ENCODE peak calls at places on chromosome 11, in seven cellular contexts. X, E, T, L, J, F and O are unnamed samples.
A peak's percentile ranks its signal among the peaks of the same experiment; 100 is the strongest.

GRCh38 chr11:45089845-45090499 is 56.5 kb upstream of the PRDM11 start:
- DNase-seq in L (peak; percentile 37), X (no peak), F (no peak), E (no peak), T (peak; percentile 79), J (peak; percentile 72), O (no peak)

GRCh38 chr11:6248248-6248647 is 9.4 kb downstream of the CNGA4 start:
- DNase-seq in L (no peak), T (no peak), J (peak; percentile 94), F (no peak), X (no peak), E (no peak), O (no peak)

GRCh38 chr11:59678118-59678812 is 9.4 kb upstream of the PATL1 start:
- DNase-seq in T (no peak), J (peak; percentile 19), F (no peak), E (no peak), X (no peak), L (no peak), O (no peak)

GRCh38 chr11:8030526-8031247 is 43.5 kb downstream of the EIF3F start:
- DNase-seq in F (no peak), E (no peak), J (no peak), T (no peak), X (no peak), L (no peak), O (no peak)

GRCh38 chr11:130693543-130693942 is 222.7 kb downstream of the SNX19 start:
- DNase-seq in X (no peak), L (no peak), T (no peak), E (no peak), F (no peak), J (no peak), O (no peak)

GRCh38 chr11:67640021-67640757 is 626 bp upstream of the TBX10 start:
- DNase-seq in X (peak; percentile 29), F (no peak), T (peak; percentile 93), E (peak; percentile 78), L (peak; percentile 82), J (peak; percentile 68), O (no peak)

GRCh38 chr11:72814831-72815618 is 814 bp downstream of the ATG16L2 start:
- DNase-seq in F (no peak), T (peak; percentile 86), J (peak; percentile 45), E (peak; percentile 56), L (peak; percentile 86), X (no peak), O (no peak)

GRCh38 chr11:117900720-117901440 is 24.4 kb upstream of the FXYD6 start:
- DNase-seq in F (no peak), X (no peak), T (no peak), E (no peak), L (no peak), J (no peak), O (no peak)

GRCh38 chr11:86990079-86990478 is 34.9 kb upstream of the FZD4 start:
- DNase-seq in L (no peak), T (no peak), E (no peak), F (no peak), J (no peak), X (no peak), O (no peak)

GRCh38 chr11:118935381-118935780 is 9.7 kb upstream of the BCL9L start:
- DNase-seq in T (no peak), L (no peak), E (no peak), J (no peak), F (no peak), X (no peak), O (no peak)

GRCh38 chr11:14413307-14414072 is 54.5 kb upstream of the RRAS2 start:
- DNase-seq in E (no peak), L (no peak), T (peak; percentile 86), F (no peak), J (peak; percentile 83), X (no peak), O (no peak)

GRCh38 chr11:66967670-66968425 is 7.3 kb upstream of the C11orf86 start:
- DNase-seq in L (no peak), E (no peak), J (peak; percentile 85), F (no peak), X (no peak), T (no peak), O (no peak)

GRCh38 chr11:105937738-105938137 is 84.3 kb downstream of the MSANTD4 start:
- DNase-seq in X (no peak), E (no peak), L (no peak), F (no peak), T (peak; percentile 44), J (peak; percentile 11), O (no peak)

GRCh38 chr11:35144811-35145210 is 5.8 kb downstream of the CD44 start:
- DNase-seq in J (peak; percentile 59), X (no peak), L (no peak), T (no peak), F (no peak), E (no peak), O (no peak)

GRCh38 chr11:35142481-35143207 is 3.7 kb downstream of the CD44 start:
- DNase-seq in T (peak; percentile 41), E (peak; percentile 42), J (peak; percentile 41), X (no peak), L (peak; percentile 43), F (no peak), O (no peak)

GRCh38 chr11:35145249-35145648 is 6.3 kb downstream of the CD44 start:
- DNase-seq in F (no peak), X (no peak), E (peak; percentile 70), L (no peak), J (no peak), T (no peak), O (no peak)

GRCh38 chr11:35143509-35144102 is 4.6 kb downstream of the CD44 start:
- DNase-seq in X (no peak), J (no peak), F (no peak), T (no peak), L (no peak), E (no peak), O (no peak)

GRCh38 chr11:35144103-35144741 is 5.3 kb downstream of the CD44 start:
- DNase-seq in F (no peak), L (peak; percentile 81), T (no peak), E (peak; percentile 64), J (peak; percentile 66), X (peak; percentile 70), O (peak; percentile 25)
- H3K4me1 ChIP-seq in F (peaks cover 68% of the 10 kb centered on the region), L (peaks cover 28% of the 10 kb centered on the region), T (peaks cover 13% of the 10 kb centered on the region), E (peaks cover 77% of the 10 kb centered on the region), J (peaks cover 3% of the 10 kb centered on the region), X (peaks cover 75% of the 10 kb centered on the region), O (no peaks in the 10 kb centered on the region)

GRCh38 chr11:60917267-60917666 is 3.3 kb downstream of the TMEM109 start:
- DNase-seq in E (no peak), T (no peak), X (no peak), F (no peak), L (no peak), J (no peak), O (no peak)

GRCh38 chr11:60914620-60915249 is 777 bp downstream of the TMEM109 start:
- DNase-seq in X (no peak), J (peak; percentile 16), F (no peak), E (peak; percentile 38), L (peak; percentile 54), T (peak; percentile 36), O (no peak)

GRCh38 chr11:60916669-60917206 is 2.8 kb downstream of the TMEM109 start:
- DNase-seq in T (no peak), X (no peak), E (no peak), L (no peak), F (no peak), J (no peak), O (no peak)

GRCh38 chr11:60913793-60914619 is at the start of gene TMEM109:
- DNase-seq in E (peak; percentile 90), J (peak; percentile 92), T (peak; percentile 93), L (peak; percentile 91), X (peak; percentile 88), F (peak; percentile 79), O (peak; percentile 90)

DNA sequence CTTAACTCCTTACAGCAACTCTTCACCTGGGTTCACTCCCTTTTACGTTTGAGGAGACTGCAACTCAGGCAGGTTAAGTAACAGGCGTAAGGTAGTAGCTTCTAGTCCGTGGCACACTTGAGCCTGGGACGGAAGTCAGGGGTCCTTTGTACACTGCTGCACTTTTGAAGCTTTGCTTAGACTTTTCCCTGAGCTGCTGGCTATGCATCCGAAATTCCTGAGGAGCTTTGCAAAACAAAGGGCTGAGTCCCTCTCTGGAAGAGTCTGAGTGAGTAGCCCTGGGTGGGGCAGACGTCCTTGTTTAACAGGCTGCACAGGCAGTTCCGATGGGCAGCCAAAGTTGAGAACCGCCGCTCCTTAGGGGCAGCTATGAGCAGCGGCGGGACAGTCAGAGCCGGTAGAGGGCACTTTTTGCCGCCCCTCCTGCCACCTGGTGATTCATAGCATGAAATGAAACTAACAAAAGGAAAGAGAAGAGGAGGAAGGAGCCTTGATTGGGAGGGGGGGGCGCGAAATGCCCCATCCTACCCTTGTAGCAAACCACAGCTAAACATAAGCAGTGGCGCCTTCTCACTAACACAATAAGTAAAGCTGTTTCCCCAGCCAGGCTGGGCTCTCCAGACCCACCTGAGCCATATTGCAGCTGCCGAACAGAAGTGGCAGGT is 1.4 kb downstream of the TMEM109 start:
- DNase-seq in J (peak; percentile 56), F (no peak), L (peak; percentile 87), E (peak; percentile 79), T (peak; percentile 85), X (peak; percentile 70), O (peak; percentile 77)
- H3K4me1 ChIP-seq in J (peaks cover 5% of the 10 kb centered on the region), F (peaks cover 15% of the 10 kb centered on the region), L (peaks cover 65% of the 10 kb centered on the region), E (peaks cover 37% of the 10 kb centered on the region), T (peaks cover 29% of the 10 kb centered on the region), X (peaks cover 47% of the 10 kb centered on the region), O (peaks cover 21% of the 10 kb centered on the region)

DNA sequence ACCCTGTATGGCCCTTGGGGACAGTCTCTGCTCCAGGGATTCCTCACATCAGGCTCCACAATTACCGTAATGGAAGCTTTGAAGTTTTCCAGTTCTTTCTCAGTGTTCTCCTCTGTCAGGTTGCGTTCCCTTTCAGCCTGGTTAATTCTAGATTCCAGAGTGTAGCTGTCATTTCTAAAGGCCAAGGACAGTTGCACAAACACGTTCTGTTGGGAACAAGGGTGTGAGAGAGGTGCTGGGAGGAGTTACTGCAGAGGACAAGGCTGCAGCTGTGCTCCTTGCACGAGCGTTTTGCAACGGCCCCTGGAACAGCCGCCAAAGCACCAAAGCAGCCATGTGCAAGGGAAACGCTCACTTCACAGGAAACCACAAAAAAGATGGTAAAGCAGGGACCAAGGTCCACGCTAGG is 35.9 kb upstream of the LYVE1 start:
- DNase-seq in J (peak; percentile 76), E (peak; percentile 40), X (no peak), F (no peak), L (no peak), T (no peak), O (no peak)
- H3K4me1 ChIP-seq in J (peaks cover 3% of the 10 kb centered on the region), E (peaks cover 34% of the 10 kb centered on the region), X (no peaks in the 10 kb centered on the region), F (no peaks in the 10 kb centered on the region), L (no peaks in the 10 kb centered on the region), T (peaks cover 6% of the 10 kb centered on the region), O (no peaks in the 10 kb centered on the region)

DNA sequence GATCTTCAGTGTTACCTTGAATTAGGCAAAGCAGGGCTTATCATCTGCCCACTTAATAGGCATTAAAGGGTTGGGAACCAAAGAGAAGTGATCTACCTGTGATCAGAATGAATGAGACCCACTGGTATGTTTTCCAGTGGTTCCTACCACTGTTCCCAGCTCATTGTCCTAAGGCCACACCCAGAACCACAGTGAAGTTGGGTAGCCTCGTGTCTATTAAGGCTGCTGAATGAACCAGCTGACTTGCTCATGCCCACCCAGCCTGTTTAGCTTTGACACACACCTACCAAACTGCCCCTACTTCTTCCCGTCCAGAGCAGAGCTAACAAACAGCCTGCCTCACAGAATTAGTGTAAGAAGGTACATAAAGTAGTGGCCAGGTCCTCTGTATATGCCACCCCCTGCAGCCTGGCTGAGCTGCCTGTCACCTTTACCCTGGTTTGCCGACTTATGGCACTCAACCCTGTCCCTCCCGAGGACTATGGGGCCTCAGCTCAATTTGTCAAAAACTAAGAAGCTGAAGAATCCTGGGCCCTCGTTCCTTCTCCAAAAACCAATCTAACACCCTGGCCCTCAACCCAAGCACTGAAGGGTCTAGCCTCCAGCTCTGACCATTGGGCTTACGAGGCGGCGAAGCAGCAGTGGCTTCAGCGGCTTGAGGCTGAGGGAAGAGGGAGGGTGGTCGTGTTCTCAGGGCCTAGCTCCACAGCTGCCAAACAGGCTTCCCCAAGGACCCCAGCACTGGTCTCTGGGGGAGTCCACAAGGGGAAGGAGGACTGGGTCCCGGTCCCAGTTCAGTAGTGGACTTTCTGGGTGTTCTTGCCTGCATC is 9.8 kb downstream of the UCP2 start:
- DNase-seq in E (no peak), L (peak; percentile 30), F (no peak), J (no peak), T (no peak), X (no peak), O (no peak)
- H3K4me1 ChIP-seq in E (peaks cover 17% of the 10 kb centered on the region), L (peaks cover 49% of the 10 kb centered on the region), F (no peaks in the 10 kb centered on the region), J (no peaks in the 10 kb centered on the region), T (no peaks in the 10 kb centered on the region), X (peaks cover 99% of the 10 kb centered on the region), O (no peaks in the 10 kb centered on the region)